ENCODE peak calls at places on chromosomes 3 and 15, in four cellular contexts. Z, P, E and N are unnamed samples.
A peak's percentile ranks its signal among the peaks of the same experiment; 100 is the strongest.

GRCh38 chr3:151816091-151816604 is 2.2 kb downstream of the AADAC start:
- DNase-seq in Z (no peak), P (peak; percentile 87), E (peak; percentile 82), N (no peak)

GRCh38 chr15:73727330-73728018 is 25.7 kb downstream of the INSYN1 start:
- DNase-seq in Z (no peak), P (peak; percentile 90), E (no peak), N (no peak)

GRCh38 chr3:32447865-32448400 is 54.7 kb downstream of the CMTM6 start:
- DNase-seq in Z (no peak), P (no peak), E (no peak), N (no peak)

GRCh38 chr3:72247126-72247525 is 462.2 kb upstream of the PROK2 start:
- DNase-seq in Z (no peak), P (no peak), E (no peak), N (no peak)

GRCh38 chr15:39041979-39042485 is 477.4 kb upstream of the RASGRP1 start:
- DNase-seq in Z (no peak), P (no peak), E (no peak), N (no peak)

GRCh38 chr15:70713547-70714414 is 49.6 kb downstream of the UACA start:
- DNase-seq in Z (no peak), P (peak; percentile 34), E (no peak), N (no peak)

GRCh38 chr3:139655880-139656279 is 21.9 kb downstream of the NMNAT3 start:
- DNase-seq in Z (peak; percentile 41), P (no peak), E (no peak), N (no peak)

GRCh38 chr3:52839268-52839575 is 4.4 kb upstream of the MUSTN1 start:
- DNase-seq in Z (no peak), P (no peak), E (no peak), N (no peak)

GRCh38 chr3:9040996-9041395 is 77.7 kb upstream of the RAD18 start:
- DNase-seq in Z (no peak), P (no peak), E (no peak), N (no peak)

GRCh38 chr3:123725652-123726400 is 141.0 kb upstream of the HACD2 start:
- DNase-seq in Z (no peak), P (no peak), E (no peak), N (no peak)

GRCh38 chr15:76060098-76060989 is 559 bp downstream of the TMEM266 start:
- DNase-seq in Z (no peak), P (no peak), E (no peak), N (peak; percentile 18)

GRCh38 chr15:84648539-84648938 is 5.5 kb downstream of the WDR73 start:
- DNase-seq in Z (peak; percentile 74), P (no peak), E (no peak), N (no peak)

GRCh38 chr3:3729261-3729660 is 70.0 kb upstream of the LRRN1 start:
- DNase-seq in Z (no peak), P (no peak), E (no peak), N (no peak)

GRCh38 chr3:141426404-141427034 is 58.2 kb downstream of the ZBTB38 start:
- DNase-seq in Z (peak; percentile 89), P (peak; percentile 79), E (peak; percentile 60), N (no peak)

GRCh38 chr3:31996195-31996594 is 14.6 kb downstream of the ZNF860 start:
- DNase-seq in Z (no peak), P (no peak), E (no peak), N (no peak)

GRCh38 chr15:75531041-75531450 is 48.1 kb downstream of the PTPN9 start:
- DNase-seq in Z (peak; percentile 63), P (peak; percentile 40), E (no peak), N (no peak)

GRCh38 chr15:99450896-99451358 is 114.9 kb upstream of the MEF2A start:
- DNase-seq in Z (peak; percentile 62), P (no peak), E (no peak), N (no peak)

GRCh38 chr3:45612918-45613602 is 18.5 kb downstream of the LIMD1 start:
- DNase-seq in Z (no peak), P (peak; percentile 23), E (no peak), N (no peak)

GRCh38 chr15:65034719-65035118 is 5.3 kb upstream of the MTFMT start:
- DNase-seq in Z (no peak), P (no peak), E (no peak), N (no peak)

GRCh38 chr15:33852094-33852493 is 116.2 kb upstream of the CHRM5 start:
- DNase-seq in Z (no peak), P (peak; percentile 17), E (no peak), N (no peak)

GRCh38 chr3:38662544-38662943 is 13.1 kb upstream of the SCN5A start:
- DNase-seq in Z (no peak), P (peak; percentile 43), E (no peak), N (no peak)

GRCh38 chr3:197997936-197998335 is 37.9 kb downstream of the LMLN start:
- DNase-seq in Z (no peak), P (no peak), E (no peak), N (no peak)

GRCh38 chr3:115359507-115359906 is 212.4 kb upstream of the ZBTB20 start:
- DNase-seq in Z (no peak), P (peak; percentile 23), E (no peak), N (no peak)

GRCh38 chr15:99425666-99426301 is 140.0 kb upstream of the MEF2A start:
- DNase-seq in Z (peak; percentile 27), P (no peak), E (no peak), N (no peak)

GRCh38 chr3:126746395-126747177 is 42.5 kb downstream of the CHCHD6 start:
- DNase-seq in Z (no peak), P (peak; percentile 74), E (peak; percentile 91), N (no peak)
- H3K9me3 ChIP-seq in Z (no peaks in the 10 kb centered on the region), P (no peaks in the 10 kb centered on the region), E (no peaks in the 10 kb centered on the region), N (no peaks in the 10 kb centered on the region)

GRCh38 chr3:155285936-155286335 is 7.5 kb downstream of the STRIT1 start:
- DNase-seq in Z (no peak), P (no peak), E (no peak), N (no peak)

GRCh38 chr3:155282416-155283091 is 10.9 kb downstream of the STRIT1 start:
- DNase-seq in Z (no peak), P (peak; percentile 74), E (no peak), N (no peak)

GRCh38 chr3:155283092-155284056 is 10.1 kb downstream of the STRIT1 start:
- DNase-seq in Z (no peak), P (no peak), E (no peak), N (no peak)

GRCh38 chr3:155286745-155287144 is 6.7 kb downstream of the STRIT1 start:
- DNase-seq in Z (no peak), P (peak; percentile 38), E (no peak), N (no peak)

GRCh38 chr3:155281892-155282291 is 11.6 kb downstream of the STRIT1 start:
- DNase-seq in Z (no peak), P (peak; percentile 39), E (no peak), N (no peak)
- H3K9me3 ChIP-seq in Z (no peaks in the 10 kb centered on the region), P (no peaks in the 10 kb centered on the region), E (no peaks in the 10 kb centered on the region), N (no peaks in the 10 kb centered on the region)

GRCh38 chr15:23602124-23602523 is 36.6 kb downstream of the MKRN3 start:
- DNase-seq in Z (no peak), P (no peak), E (no peak), N (no peak)

GRCh38 chr15:23606226-23606625 is 40.8 kb downstream of the MKRN3 start:
- DNase-seq in Z (no peak), P (no peak), E (no peak), N (no peak)
- H3K9me3 ChIP-seq in Z (no peaks in the 10 kb centered on the region), P (peaks cover 25% of the 10 kb centered on the region), E (no peaks in the 10 kb centered on the region), N (no peaks in the 10 kb centered on the region)

DNA sequence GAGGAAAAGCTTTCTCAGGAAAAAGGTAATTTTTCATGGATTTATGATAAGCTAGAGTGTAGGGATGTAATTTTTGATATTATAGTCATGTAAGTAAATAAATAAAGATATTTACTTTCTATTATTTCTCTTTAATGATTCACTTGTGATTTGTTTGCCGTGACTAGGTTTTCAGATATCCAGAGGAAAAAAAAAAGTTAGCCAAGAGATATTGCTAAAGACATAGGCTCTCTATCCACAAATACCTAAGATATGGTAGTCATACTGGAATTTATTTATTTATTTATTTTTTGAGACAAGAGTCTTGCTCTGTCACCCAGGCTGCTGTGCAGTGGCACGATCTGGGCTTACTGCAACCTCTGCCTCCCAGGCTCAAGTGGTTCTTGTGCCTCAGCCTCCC is 59.9 kb downstream of the AP4E1 start:
- DNase-seq in Z (no peak), P (peak; percentile 26), E (no peak), N (no peak)
- H3K9me3 ChIP-seq in Z (peaks cover 21% of the 10 kb centered on the region), P (peaks cover 11% of the 10 kb centered on the region), E (peaks cover 26% of the 10 kb centered on the region), N (peaks cover 4% of the 10 kb centered on the region)

GRCh38 chr3:775178-775885 is 317.5 kb upstream of the CNTN6 start:
- DNase-seq in Z (no peak), P (no peak), E (no peak), N (no peak)
- H3K9me3 ChIP-seq in Z (no peaks in the 10 kb centered on the region), P (peaks cover 3% of the 10 kb centered on the region), E (no peaks in the 10 kb centered on the region), N (no peaks in the 10 kb centered on the region)

GRCh38 chr3:182240474-182240873 is 528.7 kb downstream of the SOX2 start:
- DNase-seq in Z (no peak), P (no peak), E (no peak), N (no peak)

GRCh38 chr3:182241196-182241776 is 529.6 kb downstream of the SOX2 start:
- DNase-seq in Z (no peak), P (no peak), E (no peak), N (no peak)

GRCh38 chr3:182241777-182242556 is 530.2 kb downstream of the SOX2 start:
- DNase-seq in Z (peak; percentile 23), P (no peak), E (no peak), N (no peak)

GRCh38 chr3:182238141-182238540 is 526.4 kb downstream of the SOX2 start:
- DNase-seq in Z (no peak), P (no peak), E (no peak), N (no peak)

DNA sequence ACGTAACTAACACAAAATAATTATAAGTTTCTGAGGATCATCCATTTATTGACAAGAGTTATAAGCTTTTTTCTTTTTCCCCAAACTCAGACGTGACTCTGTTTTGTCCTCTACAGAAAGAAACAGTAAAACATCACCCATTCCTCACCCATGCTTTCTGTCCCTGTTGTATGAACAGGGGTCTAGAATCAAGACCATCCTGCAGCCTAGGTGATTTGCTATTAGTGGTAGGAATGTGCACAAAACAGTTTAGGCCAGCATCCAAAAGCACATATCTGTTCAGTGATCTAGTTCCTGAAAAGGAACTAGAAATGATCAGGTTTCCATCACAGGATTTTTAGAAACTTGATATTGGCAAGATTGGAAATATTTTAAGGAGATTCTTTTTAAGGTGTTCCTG is 527.6 kb downstream of the SOX2 start:
- DNase-seq in Z (no peak), P (no peak), E (no peak), N (no peak)
- H3K9me3 ChIP-seq in Z (no peaks in the 10 kb centered on the region), P (peaks cover 9% of the 10 kb centered on the region), E (no peaks in the 10 kb centered on the region), N (no peaks in the 10 kb centered on the region)

GRCh38 chr15:28918141-28918983 is 32.6 kb downstream of the APBA2 start:
- DNase-seq in Z (no peak), P (no peak), E (no peak), N (no peak)
- H3K9me3 ChIP-seq in Z (no peaks in the 10 kb centered on the region), P (no peaks in the 10 kb centered on the region), E (no peaks in the 10 kb centered on the region), N (no peaks in the 10 kb centered on the region)

GRCh38 chr3:34444137-34444536 is 645.7 kb downstream of the PDCD6IP start:
- DNase-seq in Z (no peak), P (no peak), E (no peak), N (no peak)
- H3K9me3 ChIP-seq in Z (peaks cover 14% of the 10 kb centered on the region), P (peaks cover 2% of the 10 kb centered on the region), E (peaks cover 12% of the 10 kb centered on the region), N (no peaks in the 10 kb centered on the region)

GRCh38 chr3:14862661-14863230 is 44.0 kb downstream of the FGD5 start:
- DNase-seq in Z (no peak), P (no peak), E (no peak), N (no peak)
- H3K9me3 ChIP-seq in Z (no peaks in the 10 kb centered on the region), P (no peaks in the 10 kb centered on the region), E (no peaks in the 10 kb centered on the region), N (no peaks in the 10 kb centered on the region)